ENCODE peak calls at places on chromosome 4, in four cellular contexts. C is fibroblast of lung, G is hepatocyte, F is B cell. Y is an unnamed sample.

GRCh38 chr4:150302553-150302952 is 224.3 kb downstream of the DCLK2 start:
- DNase-seq in C (peak), G (peak), F (no peak), Y (peak)

GRCh38 chr4:122827899-122828601 is 1.4 kb downstream of the FGF2 start:
- DNase-seq in C (peak), G (peak), F (peak), Y (peak)

GRCh38 chr4:23135792-23136645 is 443.3 kb downstream of the GBA3 start:
- DNase-seq in C (peak), G (peak), F (no peak), Y (peak)

GRCh38 chr4:142351958-142352357 is 494.1 kb downstream of the INPP4B start:
- DNase-seq in C (peak), G (no peak), F (no peak), Y (no peak)

GRCh38 chr4:185219551-185220344 is 10.3 kb downstream of the SNX25 start:
- DNase-seq in C (peak), G (peak), F (peak), Y (no peak)

GRCh38 chr4:8156617-8157016 is 2.0 kb downstream of the ABLIM2 start:
- DNase-seq in C (no peak), G (no peak), F (no peak), Y (peak)

GRCh38 chr4:27692098-27692679 is 831.5 kb downstream of the STIM2 start:
- DNase-seq in C (peak), G (peak), F (no peak), Y (no peak)

GRCh38 chr4:96003941-96004340 is 164.0 kb downstream of the PDHA2 start:
- DNase-seq in C (no peak), G (no peak), F (no peak), Y (no peak)

GRCh38 chr4:154366956-154367355 is 124.6 kb downstream of the DCHS2 start:
- DNase-seq in C (no peak), G (no peak), F (no peak), Y (no peak)

GRCh38 chr4:8840816-8841455 is 30.7 kb downstream of the HMX1 start:
- DNase-seq in C (no peak), G (no peak), F (no peak), Y (no peak)

GRCh38 chr4:107742791-107743190 is 22.8 kb upstream of the PAPSS1 start:
- DNase-seq in C (no peak), G (no peak), F (no peak), Y (no peak)

GRCh38 chr4:107740950-107741701 is 21.1 kb upstream of the PAPSS1 start:
- DNase-seq in C (peak), G (peak), F (no peak), Y (peak)

GRCh38 chr4:107737470-107737869 is 17.4 kb upstream of the PAPSS1 start:
- DNase-seq in C (no peak), G (no peak), F (no peak), Y (no peak)

GRCh38 chr4:107742196-107742595 is 22.2 kb upstream of the PAPSS1 start:
- DNase-seq in C (no peak), G (no peak), F (no peak), Y (no peak)

GRCh38 chr4:107740381-107740780 is 20.3 kb upstream of the PAPSS1 start:
- DNase-seq in C (no peak), G (no peak), F (no peak), Y (peak)
- TF ChIP-seq CTCF in C (no peak), G (peak), F (no peak), Y (peak)

GRCh38 chr4:147683717-147684700 is at the start of gene PRMT9:
- DNase-seq in C (peak), G (peak), F (peak), Y (peak)
- TF ChIP-seq CTCF in C (no peak), G (no peak), F (no peak), Y (no peak)

DNA sequence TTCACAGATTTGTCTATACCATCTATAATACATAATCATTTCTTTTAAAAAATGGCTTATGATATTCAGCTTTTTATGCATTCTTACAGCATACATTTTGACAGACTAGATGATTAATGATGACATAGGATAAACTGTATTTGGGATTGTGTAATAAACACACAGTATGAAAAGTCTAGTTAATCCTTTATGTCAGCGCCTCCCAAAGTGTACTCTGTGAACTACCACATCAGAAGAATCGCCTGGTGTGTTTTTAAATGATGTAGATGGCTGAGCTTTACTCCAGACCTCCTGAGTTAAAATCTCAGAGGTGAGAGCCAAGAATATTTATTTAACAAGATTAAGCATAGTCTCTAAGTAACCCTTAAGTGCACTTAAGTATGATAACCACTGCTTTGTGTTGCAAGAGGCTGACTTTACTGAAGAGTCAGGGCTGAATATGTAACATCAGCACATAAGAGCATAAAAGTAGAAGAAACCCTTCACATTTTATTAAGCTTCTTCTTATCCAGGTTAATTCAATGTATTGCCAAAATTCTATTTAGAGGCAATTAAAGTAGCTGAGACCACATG is 104.2 kb downstream of the ANK2 start:
- DNase-seq in C (peak), G (peak), F (no peak), Y (no peak)
- TF ChIP-seq CTCF in C (no peak), G (peak), F (no peak), Y (no peak)

DNA sequence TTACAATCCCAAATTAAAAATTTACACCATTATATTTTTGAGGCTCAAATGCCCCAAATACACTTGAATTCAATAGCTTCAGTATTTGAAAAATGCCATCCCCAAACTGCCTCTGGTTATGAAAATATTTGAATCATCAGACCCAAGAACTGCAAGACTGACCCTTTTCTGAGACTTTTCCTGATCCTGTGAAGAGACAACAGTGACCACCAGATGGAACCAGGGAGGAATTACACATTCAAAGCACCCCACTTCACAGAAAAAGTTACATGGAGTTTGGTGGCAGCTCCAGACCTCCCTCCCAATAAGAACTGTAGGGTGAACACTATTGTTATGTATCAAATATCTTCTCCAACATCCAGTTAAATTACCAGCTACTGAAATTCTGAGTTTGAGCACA is 44.0 kb upstream of the SCD5 start:
- DNase-seq in C (peak), G (peak), F (no peak), Y (peak)
- TF ChIP-seq CTCF in C (peak), G (peak), F (peak), Y (peak)

DNA sequence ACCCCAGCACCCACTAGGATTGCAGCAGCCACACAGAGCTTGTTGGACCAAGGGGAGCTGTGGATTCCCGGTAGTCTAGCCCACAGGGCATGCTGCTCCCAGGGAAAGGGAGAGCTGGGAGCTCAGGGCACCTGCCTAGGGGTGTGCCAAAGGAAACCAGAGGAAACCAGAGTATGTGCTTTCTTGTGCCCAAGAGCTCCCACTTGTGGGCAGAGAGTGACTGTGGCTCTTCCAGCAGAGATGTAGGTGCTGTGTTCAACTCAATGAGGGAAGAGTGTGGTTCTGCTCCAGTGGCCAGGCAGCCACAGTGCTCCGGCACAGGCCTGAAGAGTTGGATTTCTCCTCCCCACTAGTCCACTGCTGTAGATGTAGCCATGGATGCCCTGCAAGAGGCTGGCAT is 1050.0 kb upstream of the INTU start:
- DNase-seq in C (no peak), G (peak), F (no peak), Y (no peak)
- TF ChIP-seq CTCF in C (peak), G (no peak), F (no peak), Y (no peak)

DNA sequence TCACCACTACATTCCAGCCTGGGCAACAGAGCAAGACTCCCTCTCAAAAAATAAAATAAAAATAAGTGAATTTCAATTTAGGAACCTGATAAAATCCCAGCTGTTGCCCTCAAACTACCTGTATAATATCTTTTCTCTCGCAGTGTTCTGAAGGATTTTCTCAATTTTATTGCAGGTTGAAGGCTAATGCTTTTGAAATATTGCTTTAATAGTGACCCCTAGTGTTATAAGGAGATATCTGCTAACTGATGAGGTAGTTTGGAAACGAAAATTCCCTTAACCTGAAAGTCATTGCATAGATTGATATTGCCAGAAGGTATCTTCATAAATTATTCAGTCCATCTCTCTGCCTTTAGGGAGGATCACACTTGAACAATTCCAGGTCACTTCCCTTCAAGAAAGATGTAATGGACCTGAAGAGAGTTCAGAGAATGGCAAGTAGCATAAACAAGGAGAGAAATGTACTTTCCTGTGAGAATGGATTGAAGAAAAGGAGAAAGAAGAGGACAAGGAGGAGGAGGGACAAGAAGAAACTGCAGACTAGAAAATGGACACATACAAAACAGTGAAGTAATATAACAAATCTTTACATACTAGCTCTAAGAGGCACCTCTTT is 44.1 kb downstream of the TIGD4 start:
- DNase-seq in C (peak), G (peak), F (peak), Y (peak)
- TF ChIP-seq CTCF in C (peak), G (peak), F (peak), Y (peak)

GRCh38 chr4:151530783-151531182 is 121.8 kb downstream of the FHIP1A start:
- DNase-seq in C (no peak), G (no peak), F (no peak), Y (no peak)

GRCh38 chr4:151532001-151532708 is 123.2 kb downstream of the FHIP1A start:
- DNase-seq in C (no peak), G (no peak), F (no peak), Y (no peak)

GRCh38 chr4:151527699-151528098 is 118.7 kb downstream of the FHIP1A start:
- DNase-seq in C (no peak), G (no peak), F (no peak), Y (no peak)

GRCh38 chr4:151529187-151529586 is 120.2 kb downstream of the FHIP1A start:
- DNase-seq in C (no peak), G (no peak), F (no peak), Y (no peak)

DNA sequence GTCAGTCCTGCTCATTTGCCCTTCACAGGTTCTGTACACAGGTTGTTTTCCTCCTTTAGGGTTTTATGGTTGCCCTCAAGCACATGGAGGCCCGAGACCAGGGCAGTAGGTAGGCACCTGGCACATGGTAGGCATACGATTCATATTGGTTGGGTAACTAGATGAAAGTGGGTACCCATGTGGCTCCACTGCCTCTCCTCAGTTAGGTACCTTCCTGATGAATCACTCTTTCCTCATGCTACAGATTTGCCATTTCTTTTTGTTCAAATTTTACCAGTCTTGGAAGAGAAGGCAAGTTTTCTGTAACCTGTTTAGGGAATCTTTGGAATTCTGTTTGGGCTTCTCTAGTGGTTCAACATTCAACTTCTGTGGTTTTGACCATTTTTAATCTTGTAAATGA is 121.3 kb downstream of the FHIP1A start:
- DNase-seq in C (no peak), G (no peak), F (no peak), Y (no peak)
- TF ChIP-seq CTCF in C (no peak), G (no peak), F (no peak), Y (no peak)

GRCh38 chr4:39043058-39043696 is 11.0 kb upstream of the TMEM156 start:
- DNase-seq in C (no peak), G (peak), F (no peak), Y (no peak)

GRCh38 chr4:39045791-39046221 is 13.6 kb upstream of the TMEM156 start:
- DNase-seq in C (peak), G (no peak), F (peak), Y (no peak)

GRCh38 chr4:39043697-39044363 is 11.6 kb upstream of the TMEM156 start:
- DNase-seq in C (no peak), G (peak), F (peak), Y (peak)

GRCh38 chr4:39044947-39045734 is 12.9 kb upstream of the TMEM156 start:
- DNase-seq in C (no peak), G (no peak), F (peak), Y (peak)

GRCh38 chr4:39044364-39044946 is 12.2 kb upstream of the TMEM156 start:
- DNase-seq in C (peak), G (peak), F (peak), Y (peak)
- TF ChIP-seq CTCF in C (no peak), G (no peak), F (no peak), Y (no peak)

GRCh38 chr4:136763844-136764446 is 768.3 kb downstream of the PCDH18 start:
- DNase-seq in C (peak), G (no peak), F (no peak), Y (peak)

GRCh38 chr4:136768925-136769275 is 763.4 kb downstream of the PCDH18 start:
- DNase-seq in C (no peak), G (no peak), F (no peak), Y (no peak)

GRCh38 chr4:136768213-136768924 is 763.9 kb downstream of the PCDH18 start:
- DNase-seq in C (no peak), G (no peak), F (no peak), Y (no peak)

DNA sequence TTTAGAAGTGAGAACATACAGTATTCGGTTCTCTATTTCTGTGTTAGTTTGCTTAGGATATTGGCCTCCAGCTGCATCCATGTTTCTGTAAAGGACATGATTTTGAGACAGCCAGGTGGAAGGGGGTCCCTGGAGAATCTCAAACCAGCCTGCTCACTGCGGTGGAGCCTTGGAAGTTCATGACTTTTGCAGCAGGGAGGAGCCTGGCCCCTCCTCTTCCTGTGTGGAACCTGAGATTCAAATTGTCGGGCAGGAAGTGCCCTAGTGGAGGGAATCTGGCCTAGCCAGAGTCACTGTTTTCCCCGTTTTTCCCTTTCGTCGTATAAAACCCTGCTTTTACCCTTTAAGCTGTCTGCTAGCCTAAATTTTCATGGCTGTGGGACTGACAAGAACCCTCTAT is 762.6 kb downstream of the PCDH18 start:
- DNase-seq in C (no peak), G (no peak), F (no peak), Y (no peak)
- TF ChIP-seq CTCF in C (no peak), G (no peak), F (no peak), Y (no peak)